ENCODE peak calls at places on chromosomes 6 and 20, in four cellular contexts. One of them, this sample, is unnamed.

GRCh38 chr6:137881522-137881886 is 14.4 kb downstream of the TNFAIP3 start:
- DNase-seq in left ventricle myocardium inferior: no peak
- DNase-seq in endothelial cell of umbilical vein: no peak
- DNase-seq in lung: no peak
- DNase-seq in this sample: no peak

GRCh38 chr6:158926429-158926828 is 73.6 kb downstream of the RSPH3 start:
- DNase-seq in endothelial cell of umbilical vein: no peak
- DNase-seq in left ventricle myocardium inferior: no peak
- DNase-seq in lung: no peak
- DNase-seq in this sample: peak; percentile 89

GRCh38 chr6:107668826-107669474 is 155.2 kb downstream of the SCML4 start:
- DNase-seq in endothelial cell of umbilical vein: no peak
- DNase-seq in lung: no peak
- DNase-seq in left ventricle myocardium inferior: no peak
- DNase-seq in this sample: no peak

GRCh38 chr6:129766959-129767728 is 57.2 kb upstream of the ARHGAP18 start:
- DNase-seq in left ventricle myocardium inferior: peak; percentile 14
- DNase-seq in endothelial cell of umbilical vein: peak; percentile 57
- DNase-seq in lung: no peak
- DNase-seq in this sample: peak; percentile 74

GRCh38 chr6:3325210-3325609 is 66.5 kb downstream of the PSMG4 start:
- DNase-seq in endothelial cell of umbilical vein: peak; percentile 74
- DNase-seq in lung: no peak
- DNase-seq in left ventricle myocardium inferior: no peak
- DNase-seq in this sample: peak; percentile 25

GRCh38 chr6:132734694-132735236 is 20.9 kb upstream of the VNN1 start:
- DNase-seq in endothelial cell of umbilical vein: no peak
- DNase-seq in lung: no peak
- DNase-seq in left ventricle myocardium inferior: no peak
- DNase-seq in this sample: peak; percentile 96

GRCh38 chr6:158284340-158285210 is 27.7 kb upstream of the TULP4 start:
- DNase-seq in lung: no peak
- DNase-seq in endothelial cell of umbilical vein: no peak
- DNase-seq in left ventricle myocardium inferior: no peak
- DNase-seq in this sample: peak; percentile 13

GRCh38 chr20:46023148-46023484 is 5.9 kb upstream of the SLC12A5 start:
- DNase-seq in lung: no peak
- DNase-seq in left ventricle myocardium inferior: no peak
- DNase-seq in endothelial cell of umbilical vein: no peak
- DNase-seq in this sample: no peak

GRCh38 chr6:157613011-157613522 is 210.0 kb upstream of the SNX9 start:
- DNase-seq in left ventricle myocardium inferior: no peak
- DNase-seq in lung: no peak
- DNase-seq in endothelial cell of umbilical vein: peak; percentile 71
- DNase-seq in this sample: peak; percentile 95

GRCh38 chr20:34333786-34334185 is 29.3 kb upstream of the ITCH start:
- DNase-seq in endothelial cell of umbilical vein: no peak
- DNase-seq in lung: no peak
- DNase-seq in left ventricle myocardium inferior: no peak
- DNase-seq in this sample: no peak

GRCh38 chr6:8439601-8440268 is 4.4 kb upstream of the SLC35B3 start:
- DNase-seq in lung: no peak
- DNase-seq in left ventricle myocardium inferior: no peak
- DNase-seq in endothelial cell of umbilical vein: no peak
- DNase-seq in this sample: no peak

GRCh38 chr20:62953839-62954703 is 1.6 kb downstream of the SLC17A9 start:
- DNase-seq in lung: peak; percentile 64
- DNase-seq in left ventricle myocardium inferior: peak; percentile 73
- DNase-seq in endothelial cell of umbilical vein: peak; percentile 69
- DNase-seq in this sample: peak; percentile 7

DNA sequence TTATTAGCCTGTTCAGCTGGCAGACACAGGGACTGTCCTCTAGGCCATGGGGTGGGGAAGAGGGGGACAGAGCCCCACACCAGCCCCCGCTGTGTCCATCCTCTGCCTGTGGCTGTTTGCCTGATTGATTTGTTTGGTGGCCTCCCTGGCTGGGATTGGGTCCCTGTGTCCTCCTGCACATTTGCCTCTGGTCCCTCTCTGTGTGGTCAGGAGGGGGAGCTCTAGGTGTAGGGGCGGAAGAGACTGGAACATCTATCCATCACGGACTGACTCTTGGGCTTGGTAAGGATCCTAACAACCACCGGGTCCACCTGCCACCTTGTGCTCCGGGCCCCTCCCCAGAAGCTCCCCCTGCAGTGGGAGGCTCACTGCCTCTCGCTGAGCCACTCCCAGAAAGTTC is 38.4 kb upstream of the CCDC167 start:
- DNase-seq in endothelial cell of umbilical vein: peak; percentile 20
- DNase-seq in left ventricle myocardium inferior: no peak
- DNase-seq in lung: no peak
- DNase-seq in this sample: peak; percentile 46
- H3K27me3 ChIP-seq in endothelial cell of umbilical vein: peaks cover 48% of the 10 kb centered on the region
- H3K27me3 ChIP-seq in left ventricle myocardium inferior: peaks cover 53% of the 10 kb centered on the region
- H3K27me3 ChIP-seq in lung: peaks cover 11% of the 10 kb centered on the region
- H3K27me3 ChIP-seq in this sample: peaks cover 18% of the 10 kb centered on the region

DNA sequence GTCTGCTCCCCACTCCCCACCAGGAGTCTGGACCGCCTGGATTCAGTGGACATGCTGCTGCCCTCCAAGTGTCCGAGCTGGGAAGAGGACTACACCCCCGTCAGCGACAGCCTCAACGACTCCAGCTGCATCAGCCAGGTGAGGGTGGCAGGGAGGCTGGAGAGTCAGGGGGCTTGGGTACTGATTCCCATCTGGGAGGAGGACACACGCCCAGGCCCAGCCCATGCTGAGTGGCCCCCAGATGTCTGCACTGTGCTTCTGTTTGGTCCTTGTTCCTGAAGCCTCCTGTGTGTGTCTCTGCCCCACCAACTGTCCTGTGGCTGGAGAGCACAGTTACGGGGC is 101.6 kb upstream of the MYL9 start:
- DNase-seq in left ventricle myocardium inferior: no peak
- DNase-seq in endothelial cell of umbilical vein: no peak
- DNase-seq in lung: no peak
- DNase-seq in this sample: no peak
- TF ChIP-seq CTCF in left ventricle myocardium inferior: peak; percentile 26
- TF ChIP-seq CTCF in endothelial cell of umbilical vein: no peak
- TF ChIP-seq CTCF in lung: no peak
- TF ChIP-seq CTCF in this sample: no peak

GRCh38 chr20:10666221-10667076 is 7.3 kb downstream of the JAG1 start:
- DNase-seq in endothelial cell of umbilical vein: peak; percentile 46
- DNase-seq in lung: no peak
- DNase-seq in left ventricle myocardium inferior: no peak
- DNase-seq in this sample: no peak
- H3K27me3 ChIP-seq in endothelial cell of umbilical vein: no peaks in the 10 kb centered on the region
- H3K27me3 ChIP-seq in lung: no peaks in the 10 kb centered on the region
- H3K27me3 ChIP-seq in left ventricle myocardium inferior: no peaks in the 10 kb centered on the region
- H3K27me3 ChIP-seq in this sample: no peaks in the 10 kb centered on the region

GRCh38 chr20:24782221-24782620 is 166.8 kb upstream of the CST7 start:
- DNase-seq in left ventricle myocardium inferior: no peak
- DNase-seq in endothelial cell of umbilical vein: no peak
- DNase-seq in lung: no peak
- DNase-seq in this sample: no peak

GRCh38 chr20:24781061-24781980 is 167.7 kb upstream of the CST7 start:
- DNase-seq in left ventricle myocardium inferior: no peak
- DNase-seq in endothelial cell of umbilical vein: no peak
- DNase-seq in lung: no peak
- DNase-seq in this sample: peak; percentile 23

GRCh38 chr20:24779886-24780285 is 169.2 kb upstream of the CST7 start:
- DNase-seq in endothelial cell of umbilical vein: no peak
- DNase-seq in left ventricle myocardium inferior: no peak
- DNase-seq in lung: no peak
- DNase-seq in this sample: no peak

GRCh38 chr20:24779166-24779565 is 169.9 kb upstream of the CST7 start:
- DNase-seq in endothelial cell of umbilical vein: no peak
- DNase-seq in lung: no peak
- DNase-seq in left ventricle myocardium inferior: no peak
- DNase-seq in this sample: no peak

DNA sequence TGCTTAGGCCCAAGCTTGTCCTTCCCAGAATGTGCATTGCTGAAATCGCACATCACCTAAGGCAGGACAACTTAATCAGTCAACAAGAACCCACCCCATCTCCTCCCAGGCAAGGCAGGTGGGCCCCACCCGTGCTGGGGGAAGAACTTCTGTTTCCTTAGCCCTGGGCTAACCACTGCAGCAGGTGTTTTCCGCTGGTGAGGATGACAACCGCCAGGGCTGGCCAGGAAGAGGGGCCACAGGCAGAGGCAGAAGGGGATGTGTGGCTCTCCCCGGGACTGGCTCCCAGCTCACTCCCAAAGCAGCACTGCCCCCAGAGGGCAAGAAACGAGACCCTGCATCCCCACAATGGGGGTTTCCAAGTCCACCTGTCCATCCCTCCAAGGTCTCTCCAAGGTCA is 168.4 kb upstream of the CST7 start:
- DNase-seq in lung: no peak
- DNase-seq in endothelial cell of umbilical vein: no peak
- DNase-seq in left ventricle myocardium inferior: no peak
- DNase-seq in this sample: no peak
- TF ChIP-seq CTCF in lung: no peak
- TF ChIP-seq CTCF in endothelial cell of umbilical vein: no peak
- TF ChIP-seq CTCF in left ventricle myocardium inferior: no peak
- TF ChIP-seq CTCF in this sample: no peak

DNA sequence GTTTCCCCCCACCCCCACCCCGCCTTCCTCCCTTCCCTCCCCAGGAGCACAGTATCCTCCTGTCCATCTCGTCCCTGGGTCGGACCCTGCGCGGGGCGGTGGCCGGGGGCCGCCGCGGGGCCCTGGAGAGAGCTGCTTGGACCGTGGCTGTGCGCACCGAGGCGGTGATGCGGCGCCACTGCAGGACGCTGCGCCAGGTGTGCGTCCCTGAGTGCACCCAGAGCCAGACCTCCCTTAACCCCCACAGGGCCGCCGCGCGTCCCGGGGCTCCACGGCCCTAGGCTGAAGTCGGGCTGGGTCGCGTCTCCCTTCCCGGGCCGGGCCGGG is 2.2 kb downstream of the C20orf204 start:
- DNase-seq in endothelial cell of umbilical vein: no peak
- DNase-seq in left ventricle myocardium inferior: no peak
- DNase-seq in lung: no peak
- DNase-seq in this sample: no peak
- H3K27me3 ChIP-seq in endothelial cell of umbilical vein: no peaks in the 10 kb centered on the region
- H3K27me3 ChIP-seq in left ventricle myocardium inferior: peaks cover 72% of the 10 kb centered on the region
- H3K27me3 ChIP-seq in lung: no peaks in the 10 kb centered on the region
- H3K27me3 ChIP-seq in this sample: peaks cover 1% of the 10 kb centered on the region

GRCh38 chr6:121884056-121884455 is 448.6 kb downstream of the GJA1 start:
- DNase-seq in left ventricle myocardium inferior: no peak
- DNase-seq in endothelial cell of umbilical vein: no peak
- DNase-seq in lung: no peak
- DNase-seq in this sample: no peak
- TF ChIP-seq CTCF in left ventricle myocardium inferior: no peak
- TF ChIP-seq CTCF in endothelial cell of umbilical vein: no peak
- TF ChIP-seq CTCF in lung: no peak
- TF ChIP-seq CTCF in this sample: no peak

DNA sequence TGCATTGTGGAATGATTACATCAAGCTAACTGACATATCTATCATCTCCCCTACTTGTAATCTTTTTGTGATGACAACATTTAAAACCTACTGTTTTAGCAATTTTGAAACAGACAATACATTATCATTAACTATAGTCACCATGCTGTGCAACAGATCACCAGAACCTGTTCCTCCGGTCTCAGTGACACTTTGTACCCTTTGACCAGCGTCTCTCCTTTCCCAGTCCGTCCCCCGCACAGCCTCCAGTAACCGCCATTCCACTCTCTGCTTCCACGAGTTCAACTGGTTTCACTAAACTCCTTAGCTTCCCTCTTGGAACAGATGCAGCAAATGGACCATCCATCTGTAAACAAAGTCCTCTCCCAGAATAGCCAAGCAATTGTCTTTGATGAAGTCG is 21.8 kb downstream of the LRP11 start:
- DNase-seq in lung: no peak
- DNase-seq in left ventricle myocardium inferior: no peak
- DNase-seq in endothelial cell of umbilical vein: no peak
- DNase-seq in this sample: no peak
- H3K27me3 ChIP-seq in lung: no peaks in the 10 kb centered on the region
- H3K27me3 ChIP-seq in left ventricle myocardium inferior: no peaks in the 10 kb centered on the region
- H3K27me3 ChIP-seq in endothelial cell of umbilical vein: no peaks in the 10 kb centered on the region
- H3K27me3 ChIP-seq in this sample: no peaks in the 10 kb centered on the region

DNA sequence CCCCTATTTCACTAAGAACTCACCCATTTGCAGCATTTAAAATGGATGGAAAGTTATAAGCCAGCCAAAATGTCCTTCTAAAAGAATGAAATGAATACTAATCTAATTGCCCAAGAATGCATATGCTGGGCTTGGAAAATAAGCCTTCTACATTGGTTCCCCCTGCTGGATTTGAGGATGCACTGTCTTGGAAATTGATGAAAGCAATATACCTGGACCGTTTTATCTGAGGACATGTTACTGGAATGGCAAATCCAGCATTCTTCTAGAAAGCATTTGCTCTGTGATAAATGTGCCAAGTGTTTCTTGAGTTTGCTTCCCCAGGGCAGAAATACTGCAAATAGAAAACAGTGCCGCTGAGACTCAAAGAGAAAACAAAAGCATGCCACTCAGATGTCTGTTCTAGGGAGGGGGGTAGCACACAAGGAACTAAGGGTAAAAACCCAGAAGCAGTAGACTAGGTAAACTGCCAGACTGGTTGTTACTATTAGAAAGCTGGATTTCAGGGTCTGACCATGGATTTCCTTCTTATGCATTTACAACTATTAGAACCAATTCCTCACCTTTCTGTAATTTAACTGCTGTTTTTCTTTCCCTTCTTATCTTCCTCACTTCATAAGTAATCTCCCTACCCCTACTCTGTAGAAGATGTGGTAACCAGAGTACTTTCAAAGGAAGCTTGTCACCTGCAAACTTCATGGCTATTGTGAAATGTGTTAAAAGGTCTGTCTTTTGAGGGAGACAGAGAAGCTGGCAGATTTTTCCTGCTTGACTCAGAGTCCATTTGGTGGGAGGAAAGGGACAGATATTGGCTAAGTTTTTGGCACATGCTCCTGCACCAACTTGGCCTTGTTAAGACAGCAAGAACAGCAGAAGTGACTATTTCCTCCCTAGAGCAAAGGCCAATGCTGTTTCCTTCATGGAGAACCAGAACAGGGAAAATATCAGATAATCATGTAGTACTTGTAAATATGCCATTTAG is 642.6 kb downstream of the KIF16B start:
- DNase-seq in endothelial cell of umbilical vein: peak; percentile 54
- DNase-seq in left ventricle myocardium inferior: no peak
- DNase-seq in lung: peak; percentile 38
- DNase-seq in this sample: peak; percentile 71
- TF ChIP-seq CTCF in endothelial cell of umbilical vein: peak; percentile 50
- TF ChIP-seq CTCF in left ventricle myocardium inferior: peak; percentile 42
- TF ChIP-seq CTCF in lung: peak; percentile 18
- TF ChIP-seq CTCF in this sample: peak; percentile 58

This sample was measured in bronchial epithelial cell.